ENCODE peak calls at places on chromosomes 6 and 20, in ten cellular contexts. One of them, this sample, is unnamed.

GRCh38 chr20:47500554-47500953 is 1.1 kb upstream of the NCOA3 start:
- DNase-seq in amniotic stem cell: no peak
- DNase-seq in lower lobe of right lung: no peak
- DNase-seq in cardiac fibroblast: no peak
- DNase-seq in amygdala: no peak
- DNase-seq in foreskin fibroblast: peak
- DNase-seq in activated gamma-delta T cell treated with Interleukin-2 at 50 U/mL for 16 hours: no peak
- DNase-seq in naive thymus-derived CD8-positive, alpha-beta T cell: no peak
- DNase-seq in HCT116: no peak
- DNase-seq in hepatocyte: no peak
- DNase-seq in this sample: no peak

GRCh38 chr6:41427642-41428401 is 92.4 kb downstream of the NCR2 start:
- DNase-seq in naive thymus-derived CD8-positive, alpha-beta T cell: no peak
- DNase-seq in cardiac fibroblast: no peak
- DNase-seq in hepatocyte: peak
- DNase-seq in lower lobe of right lung: peak
- DNase-seq in HCT116: no peak
- DNase-seq in activated gamma-delta T cell treated with Interleukin-2 at 50 U/mL for 16 hours: no peak
- DNase-seq in amygdala: no peak
- DNase-seq in amniotic stem cell: no peak
- DNase-seq in foreskin fibroblast: peak
- DNase-seq in this sample: peak

GRCh38 chr6:131778134-131778533 is 29.7 kb upstream of the ENPP1 start:
- DNase-seq in foreskin fibroblast: peak
- DNase-seq in HCT116: no peak
- DNase-seq in lower lobe of right lung: no peak
- DNase-seq in hepatocyte: no peak
- DNase-seq in amygdala: no peak
- DNase-seq in cardiac fibroblast: no peak
- DNase-seq in naive thymus-derived CD8-positive, alpha-beta T cell: no peak
- DNase-seq in amniotic stem cell: no peak
- DNase-seq in activated gamma-delta T cell treated with Interleukin-2 at 50 U/mL for 16 hours: no peak
- DNase-seq in this sample: no peak

GRCh38 chr6:168968228-168968627 is 285.4 kb downstream of the THBS2 start:
- DNase-seq in foreskin fibroblast: peak
- DNase-seq in lower lobe of right lung: no peak
- DNase-seq in hepatocyte: peak
- DNase-seq in amygdala: no peak
- DNase-seq in cardiac fibroblast: peak
- DNase-seq in amniotic stem cell: peak
- DNase-seq in HCT116: no peak
- DNase-seq in activated gamma-delta T cell treated with Interleukin-2 at 50 U/mL for 16 hours: no peak
- DNase-seq in naive thymus-derived CD8-positive, alpha-beta T cell: no peak
- DNase-seq in this sample: peak

GRCh38 chr20:1373614-1374013 is 19.2 kb downstream of the FKBP1A start:
- DNase-seq in naive thymus-derived CD8-positive, alpha-beta T cell: no peak
- DNase-seq in activated gamma-delta T cell treated with Interleukin-2 at 50 U/mL for 16 hours: no peak
- DNase-seq in hepatocyte: no peak
- DNase-seq in amniotic stem cell: no peak
- DNase-seq in cardiac fibroblast: no peak
- DNase-seq in amygdala: peak
- DNase-seq in HCT116: no peak
- DNase-seq in lower lobe of right lung: no peak
- DNase-seq in foreskin fibroblast: no peak
- DNase-seq in this sample: no peak

GRCh38 chr20:48470141-48470540 is 357.7 kb downstream of the PREX1 start:
- DNase-seq in foreskin fibroblast: no peak
- DNase-seq in HCT116: no peak
- DNase-seq in lower lobe of right lung: no peak
- DNase-seq in activated gamma-delta T cell treated with Interleukin-2 at 50 U/mL for 16 hours: no peak
- DNase-seq in naive thymus-derived CD8-positive, alpha-beta T cell: no peak
- DNase-seq in cardiac fibroblast: no peak
- DNase-seq in amygdala: no peak
- DNase-seq in hepatocyte: no peak
- DNase-seq in amniotic stem cell: no peak
- DNase-seq in this sample: no peak

GRCh38 chr6:84583784-84584183 is 180.6 kb downstream of the TBX18 start:
- DNase-seq in foreskin fibroblast: peak
- DNase-seq in lower lobe of right lung: no peak
- DNase-seq in amygdala: no peak
- DNase-seq in cardiac fibroblast: no peak
- DNase-seq in naive thymus-derived CD8-positive, alpha-beta T cell: no peak
- DNase-seq in hepatocyte: no peak
- DNase-seq in amniotic stem cell: no peak
- DNase-seq in activated gamma-delta T cell treated with Interleukin-2 at 50 U/mL for 16 hours: no peak
- DNase-seq in HCT116: no peak
- DNase-seq in this sample: no peak

GRCh38 chr20:32445539-32446273 is 87.6 kb downstream of the ASXL1 start:
- DNase-seq in HCT116: no peak
- DNase-seq in amniotic stem cell: no peak
- DNase-seq in naive thymus-derived CD8-positive, alpha-beta T cell: no peak
- DNase-seq in hepatocyte: peak
- DNase-seq in activated gamma-delta T cell treated with Interleukin-2 at 50 U/mL for 16 hours: no peak
- DNase-seq in amygdala: no peak
- DNase-seq in lower lobe of right lung: no peak
- DNase-seq in cardiac fibroblast: no peak
- DNase-seq in foreskin fibroblast: peak
- DNase-seq in this sample: peak

GRCh38 chr20:25623225-25623735 is 534 bp downstream of the NANP start:
- DNase-seq in naive thymus-derived CD8-positive, alpha-beta T cell: no peak
- DNase-seq in activated gamma-delta T cell treated with Interleukin-2 at 50 U/mL for 16 hours: peak
- DNase-seq in lower lobe of right lung: peak
- DNase-seq in cardiac fibroblast: peak
- DNase-seq in amygdala: peak
- DNase-seq in hepatocyte: peak
- DNase-seq in foreskin fibroblast: peak
- DNase-seq in amniotic stem cell: no peak
- DNase-seq in HCT116: peak
- DNase-seq in this sample: no peak

GRCh38 chr6:41736800-41737555 is 1.6 kb upstream of the TFEB start:
- DNase-seq in cardiac fibroblast: no peak
- DNase-seq in naive thymus-derived CD8-positive, alpha-beta T cell: no peak
- DNase-seq in hepatocyte: no peak
- DNase-seq in lower lobe of right lung: peak
- DNase-seq in amygdala: no peak
- DNase-seq in HCT116: no peak
- DNase-seq in activated gamma-delta T cell treated with Interleukin-2 at 50 U/mL for 16 hours: no peak
- DNase-seq in amniotic stem cell: no peak
- DNase-seq in foreskin fibroblast: no peak
- DNase-seq in this sample: no peak

GRCh38 chr6:41025966-41026365 is 13.1 kb downstream of the UNC5CL start:
- DNase-seq in amygdala: no peak
- DNase-seq in foreskin fibroblast: no peak
- DNase-seq in hepatocyte: no peak
- DNase-seq in naive thymus-derived CD8-positive, alpha-beta T cell: no peak
- DNase-seq in amniotic stem cell: no peak
- DNase-seq in activated gamma-delta T cell treated with Interleukin-2 at 50 U/mL for 16 hours: no peak
- DNase-seq in cardiac fibroblast: no peak
- DNase-seq in lower lobe of right lung: no peak
- DNase-seq in HCT116: no peak
- DNase-seq in this sample: no peak

GRCh38 chr6:139288496-139289040 is 3.2 kb downstream of the TXLNB start:
- DNase-seq in amygdala: no peak
- DNase-seq in lower lobe of right lung: no peak
- DNase-seq in foreskin fibroblast: no peak
- DNase-seq in naive thymus-derived CD8-positive, alpha-beta T cell: no peak
- DNase-seq in activated gamma-delta T cell treated with Interleukin-2 at 50 U/mL for 16 hours: no peak
- DNase-seq in amniotic stem cell: no peak
- DNase-seq in hepatocyte: no peak
- DNase-seq in HCT116: no peak
- DNase-seq in cardiac fibroblast: no peak
- DNase-seq in this sample: no peak

GRCh38 chr20:49279677-49280462 is 2.0 kb upstream of the ZNFX1 start:
- DNase-seq in amniotic stem cell: no peak
- DNase-seq in hepatocyte: peak
- DNase-seq in activated gamma-delta T cell treated with Interleukin-2 at 50 U/mL for 16 hours: no peak
- DNase-seq in HCT116: no peak
- DNase-seq in cardiac fibroblast: no peak
- DNase-seq in naive thymus-derived CD8-positive, alpha-beta T cell: no peak
- DNase-seq in amygdala: no peak
- DNase-seq in foreskin fibroblast: peak
- DNase-seq in lower lobe of right lung: no peak
- DNase-seq in this sample: no peak

GRCh38 chr6:109237082-109237985 is 142.0 kb downstream of the CEP57L1 start:
- DNase-seq in foreskin fibroblast: peak
- DNase-seq in naive thymus-derived CD8-positive, alpha-beta T cell: no peak
- DNase-seq in activated gamma-delta T cell treated with Interleukin-2 at 50 U/mL for 16 hours: no peak
- DNase-seq in cardiac fibroblast: no peak
- DNase-seq in HCT116: no peak
- DNase-seq in lower lobe of right lung: no peak
- DNase-seq in hepatocyte: no peak
- DNase-seq in amygdala: no peak
- DNase-seq in amniotic stem cell: no peak
- DNase-seq in this sample: peak

GRCh38 chr6:81265106-81265505 is 487.4 kb downstream of the TENT5A start:
- DNase-seq in HCT116: no peak
- DNase-seq in amygdala: no peak
- DNase-seq in activated gamma-delta T cell treated with Interleukin-2 at 50 U/mL for 16 hours: no peak
- DNase-seq in amniotic stem cell: peak
- DNase-seq in hepatocyte: peak
- DNase-seq in naive thymus-derived CD8-positive, alpha-beta T cell: no peak
- DNase-seq in cardiac fibroblast: peak
- DNase-seq in foreskin fibroblast: peak
- DNase-seq in lower lobe of right lung: no peak
- DNase-seq in this sample: no peak

GRCh38 chr6:71446084-71446869 is 157.7 kb downstream of the OGFRL1 start:
- DNase-seq in HCT116: no peak
- DNase-seq in amniotic stem cell: no peak
- DNase-seq in activated gamma-delta T cell treated with Interleukin-2 at 50 U/mL for 16 hours: no peak
- DNase-seq in naive thymus-derived CD8-positive, alpha-beta T cell: no peak
- DNase-seq in lower lobe of right lung: no peak
- DNase-seq in amygdala: no peak
- DNase-seq in hepatocyte: no peak
- DNase-seq in cardiac fibroblast: peak
- DNase-seq in foreskin fibroblast: peak
- DNase-seq in this sample: no peak

GRCh38 chr20:36929290-36929689 is 22.2 kb downstream of the SAMHD1 start:
- DNase-seq in amniotic stem cell: no peak
- DNase-seq in amygdala: no peak
- DNase-seq in lower lobe of right lung: no peak
- DNase-seq in naive thymus-derived CD8-positive, alpha-beta T cell: no peak
- DNase-seq in hepatocyte: no peak
- DNase-seq in cardiac fibroblast: peak
- DNase-seq in foreskin fibroblast: peak
- DNase-seq in activated gamma-delta T cell treated with Interleukin-2 at 50 U/mL for 16 hours: no peak
- DNase-seq in HCT116: no peak
- DNase-seq in this sample: no peak

GRCh38 chr20:7856756-7857155 is 83.5 kb downstream of the HAO1 start:
- DNase-seq in amygdala: no peak
- DNase-seq in activated gamma-delta T cell treated with Interleukin-2 at 50 U/mL for 16 hours: no peak
- DNase-seq in naive thymus-derived CD8-positive, alpha-beta T cell: no peak
- DNase-seq in HCT116: no peak
- DNase-seq in amniotic stem cell: no peak
- DNase-seq in cardiac fibroblast: peak
- DNase-seq in hepatocyte: no peak
- DNase-seq in foreskin fibroblast: peak
- DNase-seq in lower lobe of right lung: no peak
- DNase-seq in this sample: no peak

GRCh38 chr20:38134427-38135281 is 30.4 kb downstream of the TGM2 start:
- DNase-seq in amniotic stem cell: peak
- DNase-seq in HCT116: no peak
- DNase-seq in activated gamma-delta T cell treated with Interleukin-2 at 50 U/mL for 16 hours: no peak
- DNase-seq in naive thymus-derived CD8-positive, alpha-beta T cell: no peak
- DNase-seq in foreskin fibroblast: peak
- DNase-seq in hepatocyte: no peak
- DNase-seq in lower lobe of right lung: peak
- DNase-seq in cardiac fibroblast: peak
- DNase-seq in amygdala: no peak
- DNase-seq in this sample: no peak

GRCh38 chr6:44615621-44616020 is 228.1 kb downstream of the CDC5L start:
- DNase-seq in amniotic stem cell: no peak
- DNase-seq in naive thymus-derived CD8-positive, alpha-beta T cell: no peak
- DNase-seq in cardiac fibroblast: no peak
- DNase-seq in hepatocyte: no peak
- DNase-seq in HCT116: no peak
- DNase-seq in activated gamma-delta T cell treated with Interleukin-2 at 50 U/mL for 16 hours: no peak
- DNase-seq in amygdala: no peak
- DNase-seq in foreskin fibroblast: no peak
- DNase-seq in lower lobe of right lung: no peak
- DNase-seq in this sample: no peak

GRCh38 chr20:34941224-34941623 is 14.4 kb downstream of the GSS start:
- DNase-seq in lower lobe of right lung: no peak
- DNase-seq in cardiac fibroblast: no peak
- DNase-seq in foreskin fibroblast: no peak
- DNase-seq in HCT116: no peak
- DNase-seq in hepatocyte: no peak
- DNase-seq in naive thymus-derived CD8-positive, alpha-beta T cell: no peak
- DNase-seq in amygdala: no peak
- DNase-seq in amniotic stem cell: no peak
- DNase-seq in activated gamma-delta T cell treated with Interleukin-2 at 50 U/mL for 16 hours: no peak
- DNase-seq in this sample: no peak

GRCh38 chr6:109623288-109623687 is 67.7 kb downstream of the AK9 start:
- DNase-seq in HCT116: no peak
- DNase-seq in hepatocyte: no peak
- DNase-seq in activated gamma-delta T cell treated with Interleukin-2 at 50 U/mL for 16 hours: no peak
- DNase-seq in naive thymus-derived CD8-positive, alpha-beta T cell: no peak
- DNase-seq in cardiac fibroblast: no peak
- DNase-seq in lower lobe of right lung: no peak
- DNase-seq in foreskin fibroblast: peak
- DNase-seq in amygdala: no peak
- DNase-seq in amniotic stem cell: no peak
- DNase-seq in this sample: no peak

GRCh38 chr6:27250955-27251671 is 3.6 kb downstream of the PRSS16 start:
- DNase-seq in hepatocyte: peak
- DNase-seq in activated gamma-delta T cell treated with Interleukin-2 at 50 U/mL for 16 hours: peak
- DNase-seq in lower lobe of right lung: peak
- DNase-seq in amygdala: no peak
- DNase-seq in foreskin fibroblast: peak
- DNase-seq in amniotic stem cell: no peak
- DNase-seq in naive thymus-derived CD8-positive, alpha-beta T cell: no peak
- DNase-seq in cardiac fibroblast: peak
- DNase-seq in HCT116: peak
- DNase-seq in this sample: peak

This sample was measured in DMS153.